ENCODE peak calls at places on chromosome 3, in eight cellular contexts. E, T, D, N, C, O, M and A are unnamed samples.
A peak's percentile ranks its signal among the peaks of the same experiment; 100 is the strongest.

GRCh38 chr3:96538186-96538585 is 276.2 kb upstream of the EPHA6 start:
- DNase-seq in E (no peak), T (no peak), D (no peak), N (no peak), C (no peak), O (no peak), M (no peak), A (no peak)

GRCh38 chr3:127721536-127721935 is 48.8 kb downstream of the ABTB1 start:
- DNase-seq in E (no peak), T (no peak), D (no peak), N (no peak), C (no peak), O (no peak), M (no peak), A (no peak)

GRCh38 chr3:23389089-23389488 is 186.0 kb downstream of the UBE2E2 start:
- DNase-seq in E (no peak), T (no peak), D (no peak), N (no peak), C (no peak), O (peak; percentile 12), M (no peak), A (no peak)

GRCh38 chr3:52982839-52983238 is 63.0 kb downstream of the SFMBT1 start:
- DNase-seq in E (no peak), T (no peak), D (no peak), N (no peak), C (no peak), O (no peak), M (no peak), A (no peak)

GRCh38 chr3:159637895-159638542 is 350.6 kb upstream of the IL12A start:
- DNase-seq in E (peak; percentile 60), T (peak; percentile 59), D (no peak), N (peak; percentile 8), C (no peak), O (no peak), M (no peak), A (no peak)

GRCh38 chr3:132422531-132422930 is 5.2 kb downstream of the DNAJC13 start:
- DNase-seq in E (no peak), T (no peak), D (no peak), N (no peak), C (no peak), O (no peak), M (no peak), A (no peak)

GRCh38 chr3:49119036-49119435 is 1.6 kb downstream of the USP19 start:
- DNase-seq in E (no peak), T (no peak), D (no peak), N (no peak), C (no peak), O (no peak), M (no peak), A (no peak)

GRCh38 chr3:14289590-14290453 is 111.2 kb downstream of the LSM3 start:
- DNase-seq in E (peak; percentile 93), T (peak; percentile 21), D (peak; percentile 68), N (no peak), C (no peak), O (no peak), M (no peak), A (no peak)

GRCh38 chr3:45607790-45608189 is 13.2 kb downstream of the LIMD1 start:
- DNase-seq in E (no peak), T (peak; percentile 10), D (no peak), N (no peak), C (no peak), O (no peak), M (no peak), A (no peak)

GRCh38 chr3:43559961-43560360 is 61.9 kb downstream of the ANO10 start:
- DNase-seq in E (no peak), T (no peak), D (no peak), N (no peak), C (no peak), O (no peak), M (no peak), A (no peak)

GRCh38 chr3:82240322-82240721 is 478.9 kb upstream of the GBE1 start:
- DNase-seq in E (no peak), T (no peak), D (no peak), N (no peak), C (no peak), O (no peak), M (no peak), A (no peak)

GRCh38 chr3:47399531-47400270 is 18.9 kb downstream of the PTPN23 start:
- DNase-seq in E (peak; percentile 85), T (no peak), D (no peak), N (no peak), C (no peak), O (no peak), M (no peak), A (no peak)

GRCh38 chr3:188673509-188674239 is 498.1 kb upstream of the TPRG1 start:
- DNase-seq in E (peak; percentile 95), T (no peak), D (no peak), N (no peak), C (no peak), O (no peak), M (no peak), A (no peak)

GRCh38 chr3:60102154-60102553 is 1052.3 kb upstream of the CFAP20DC start:
- DNase-seq in E (no peak), T (no peak), D (no peak), N (no peak), C (no peak), O (no peak), M (no peak), A (no peak)

GRCh38 chr3:171351676-171352075 is 108.5 kb downstream of the TNIK start:
- DNase-seq in E (peak; percentile 84), T (peak; percentile 97), D (no peak), N (no peak), C (no peak), O (no peak), M (no peak), A (no peak)

GRCh38 chr3:165837801-165838200 is 578 bp upstream of the BCHE start:
- DNase-seq in E (no peak), T (no peak), D (no peak), N (no peak), C (no peak), O (no peak), M (no peak), A (no peak)

GRCh38 chr3:120425877-120426276 is 24.9 kb downstream of the FSTL1 start:
- DNase-seq in E (peak; percentile 95), T (no peak), D (no peak), N (no peak), C (no peak), O (no peak), M (no peak), A (no peak)

GRCh38 chr3:46646700-46647099 is 34.4 kb downstream of the FAM240A start:
- DNase-seq in E (peak; percentile 45), T (no peak), D (no peak), N (no peak), C (no peak), O (no peak), M (no peak), A (no peak)